ENCODE peak calls at places on chromosomes 1 and 21, in four cellular contexts. Y is esophagus squamous epithelium, Z is tibial nerve, N is GM20000. E is an unnamed sample.
A peak's percentile ranks its signal among the peaks of the same experiment; 100 is the strongest.

GRCh38 chr1:78950801-78951200 is 55.7 kb downstream of the ADGRL4 start:
- DNase-seq in Y (no peak), Z (no peak), N (no peak), E (no peak)

GRCh38 chr21:36427502-36427901 is 42.3 kb downstream of the CHAF1B start:
- DNase-seq in Y (no peak), Z (no peak), N (no peak), E (no peak)

GRCh38 chr1:33886452-33886851 is 22.6 kb downstream of the HMGB4 start:
- DNase-seq in Y (no peak), Z (no peak), N (no peak), E (no peak)

GRCh38 chr1:169610858-169611257 is 19.1 kb downstream of the SELP start:
- DNase-seq in Y (no peak), Z (no peak), N (no peak), E (no peak)

GRCh38 chr1:185934476-185935189 is 200.4 kb downstream of the HMCN1 start:
- DNase-seq in Y (no peak), Z (no peak), N (no peak), E (no peak)

GRCh38 chr1:151972533-151973270 is 21.0 kb downstream of the S100A10 start:
- DNase-seq in Y (no peak), Z (no peak), N (no peak), E (no peak)

GRCh38 chr1:5978452-5978851 is 13.8 kb downstream of the NPHP4 start:
- DNase-seq in Y (no peak), Z (no peak), N (no peak), E (no peak)

GRCh38 chr1:27536004-27536757 is 46.2 kb upstream of the WASF2 start:
- DNase-seq in Y (no peak), Z (no peak), N (no peak), E (no peak)

GRCh38 chr1:246425139-246425794 is 81.8 kb downstream of the SMYD3 start:
- DNase-seq in Y (no peak), Z (no peak), N (no peak), E (no peak)

GRCh38 chr21:38917045-38917774 is 111.5 kb downstream of the ETS2 start:
- DNase-seq in Y (no peak), Z (no peak), N (no peak), E (no peak)

GRCh38 chr1:8687053-8687452 is 130.4 kb downstream of the RERE start:
- DNase-seq in Y (no peak), Z (no peak), N (no peak), E (no peak)

GRCh38 chr1:175129644-175129996 is 62.0 kb downstream of the TNN start:
- DNase-seq in Y (no peak), Z (no peak), N (no peak), E (no peak)

GRCh38 chr1:48807599-48808260 is 31.0 kb upstream of the BEND5 start:
- DNase-seq in Y (no peak), Z (no peak), N (no peak), E (no peak)

GRCh38 chr1:87814573-87814972 is 485.9 kb downstream of the LMO4 start:
- DNase-seq in Y (no peak), Z (no peak), N (no peak), E (no peak)

GRCh38 chr1:85220756-85221166 is 19.9 kb upstream of the SYDE2 start:
- DNase-seq in Y (no peak), Z (no peak), N (no peak), E (no peak)

GRCh38 chr21:46217511-46218196 is 10.9 kb downstream of the LSS start:
- DNase-seq in Y (no peak), Z (no peak), N (no peak), E (no peak)

GRCh38 chr1:12161662-12162458 is 4.9 kb upstream of the TNFRSF1B start:
- DNase-seq in Y (peak; percentile 81), Z (peak; percentile 67), N (peak; percentile 86), E (peak; percentile 87)

GRCh38 chr1:197675475-197676324 is 99.6 kb downstream of the DENND1B start:
- DNase-seq in Y (no peak), Z (no peak), N (no peak), E (no peak)

GRCh38 chr1:98086156-98086555 is 165.3 kb upstream of the DPYD start:
- DNase-seq in Y (no peak), Z (no peak), N (no peak), E (no peak)

GRCh38 chr1:28508435-28508754 is 2.6 kb downstream of the RCC1 start:
- DNase-seq in Y (no peak), Z (no peak), N (no peak), E (no peak)

GRCh38 chr1:101509370-101509769 is 272.6 kb downstream of the S1PR1 start:
- DNase-seq in Y (no peak), Z (no peak), N (no peak), E (no peak)

GRCh38 chr1:188986751-188987417 is 1490.8 kb downstream of the BRINP3 start:
- DNase-seq in Y (no peak), Z (no peak), N (no peak), E (no peak)

GRCh38 chr1:160681891-160682140 is 29.8 kb downstream of the CD48 start:
- DNase-seq in Y (no peak), Z (no peak), N (no peak), E (no peak)

GRCh38 chr1:229268505-229268904 is 2.4 kb upstream of the RAB4A start:
- DNase-seq in Y (no peak), Z (no peak), N (no peak), E (no peak)

GRCh38 chr1:14881775-14882672 is 271.5 kb upstream of the TMEM51 start:
- DNase-seq in Y (no peak), Z (no peak), N (peak; percentile 41), E (peak; percentile 35)

GRCh38 chr1:166197597-166197996 is 30.8 kb upstream of the FAM78B start:
- DNase-seq in Y (no peak), Z (no peak), N (no peak), E (no peak)

GRCh38 chr1:114152211-114153050 is 1.2 kb downstream of the SYT6 start:
- DNase-seq in Y (no peak), Z (no peak), N (peak; percentile 52), E (no peak)

GRCh38 chr21:44003307-44003966 is 8.7 kb upstream of the TRAPPC10 start:
- DNase-seq in Y (no peak), Z (no peak), N (no peak), E (no peak)

GRCh38 chr21:30408782-30409494 is 13.1 kb downstream of the KRTAP13-1 start:
- DNase-seq in Y (no peak), Z (no peak), N (no peak), E (no peak)

GRCh38 chr1:111992396-111992985 is 3.0 kb upstream of the KCND3 start:
- DNase-seq in Y (no peak), Z (no peak), N (no peak), E (no peak)

GRCh38 chr1:111988743-111989453 is 570 bp downstream of the KCND3 start:
- DNase-seq in Y (no peak), Z (no peak), N (no peak), E (no peak)

GRCh38 chr1:111989531-111990025 is at the start of gene KCND3:
- DNase-seq in Y (no peak), Z (no peak), N (peak; percentile 65), E (peak; percentile 20)

GRCh38 chr1:111990026-111990877 is 784 bp upstream of the KCND3 start:
- DNase-seq in Y (no peak), Z (no peak), N (no peak), E (no peak)

GRCh38 chr1:111990878-111991760 is 1.7 kb upstream of the KCND3 start:
- DNase-seq in Y (no peak), Z (no peak), N (no peak), E (peak; percentile 28)
- TF ChIP-seq CTCF in Y (peak; percentile 44), Z (no peak), N (no peak), E (no peak)

GRCh38 chr1:89287182-89288050 is 14.8 kb upstream of the GBP5 start:
- DNase-seq in Y (no peak), Z (no peak), N (no peak), E (no peak)
- TF ChIP-seq CTCF in Y (no peak), Z (no peak), N (no peak), E (no peak)

GRCh38 chr1:91548382-91549040 is 47.9 kb downstream of the CDC7 start:
- DNase-seq in Y (no peak), Z (no peak), N (no peak), E (no peak)

GRCh38 chr1:91549041-91549735 is 48.5 kb downstream of the CDC7 start:
- DNase-seq in Y (no peak), Z (no peak), N (no peak), E (no peak)

GRCh38 chr1:91546301-91546581 is 45.6 kb downstream of the CDC7 start:
- DNase-seq in Y (no peak), Z (no peak), N (no peak), E (no peak)

GRCh38 chr1:91545506-91546300 is 45.1 kb downstream of the CDC7 start:
- DNase-seq in Y (no peak), Z (no peak), N (no peak), E (no peak)

DNA sequence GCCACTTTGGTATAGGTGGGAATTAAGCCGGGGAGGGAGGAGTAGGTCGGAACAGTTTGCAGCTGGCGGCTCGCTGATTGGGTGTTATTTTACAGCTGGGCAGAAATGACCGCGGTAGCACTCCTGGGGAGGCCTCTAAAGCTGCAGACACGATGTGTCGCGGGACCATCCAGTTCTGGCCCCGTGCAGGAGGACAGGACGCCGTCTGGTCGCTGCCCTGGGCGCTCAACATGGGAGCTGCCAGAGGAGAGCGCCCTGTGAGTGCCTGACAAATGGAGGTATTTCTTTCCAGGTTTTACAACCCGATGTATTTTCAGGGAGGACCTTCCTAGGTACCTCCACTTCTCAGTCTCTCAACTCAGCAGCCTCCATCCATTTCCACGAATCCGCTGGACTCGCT is 46.2 kb downstream of the CDC7 start:
- DNase-seq in Y (no peak), Z (no peak), N (no peak), E (no peak)
- TF ChIP-seq CTCF in Y (no peak), Z (no peak), N (no peak), E (no peak)

GRCh38 chr1:32350785-32351076 is 11.6 kb downstream of the FAM229A start:
- DNase-seq in Y (no peak), Z (no peak), N (no peak), E (no peak)

GRCh38 chr1:32351077-32351858 is 11.0 kb downstream of the FAM229A start:
- DNase-seq in Y (peak; percentile 37), Z (peak; percentile 89), N (peak; percentile 99), E (peak; percentile 99)

GRCh38 chr1:32353431-32353830 is 8.9 kb downstream of the FAM229A start:
- DNase-seq in Y (no peak), Z (no peak), N (no peak), E (no peak)

GRCh38 chr1:32352831-32353383 is 9.4 kb downstream of the FAM229A start:
- DNase-seq in Y (no peak), Z (no peak), N (no peak), E (no peak)

DNA sequence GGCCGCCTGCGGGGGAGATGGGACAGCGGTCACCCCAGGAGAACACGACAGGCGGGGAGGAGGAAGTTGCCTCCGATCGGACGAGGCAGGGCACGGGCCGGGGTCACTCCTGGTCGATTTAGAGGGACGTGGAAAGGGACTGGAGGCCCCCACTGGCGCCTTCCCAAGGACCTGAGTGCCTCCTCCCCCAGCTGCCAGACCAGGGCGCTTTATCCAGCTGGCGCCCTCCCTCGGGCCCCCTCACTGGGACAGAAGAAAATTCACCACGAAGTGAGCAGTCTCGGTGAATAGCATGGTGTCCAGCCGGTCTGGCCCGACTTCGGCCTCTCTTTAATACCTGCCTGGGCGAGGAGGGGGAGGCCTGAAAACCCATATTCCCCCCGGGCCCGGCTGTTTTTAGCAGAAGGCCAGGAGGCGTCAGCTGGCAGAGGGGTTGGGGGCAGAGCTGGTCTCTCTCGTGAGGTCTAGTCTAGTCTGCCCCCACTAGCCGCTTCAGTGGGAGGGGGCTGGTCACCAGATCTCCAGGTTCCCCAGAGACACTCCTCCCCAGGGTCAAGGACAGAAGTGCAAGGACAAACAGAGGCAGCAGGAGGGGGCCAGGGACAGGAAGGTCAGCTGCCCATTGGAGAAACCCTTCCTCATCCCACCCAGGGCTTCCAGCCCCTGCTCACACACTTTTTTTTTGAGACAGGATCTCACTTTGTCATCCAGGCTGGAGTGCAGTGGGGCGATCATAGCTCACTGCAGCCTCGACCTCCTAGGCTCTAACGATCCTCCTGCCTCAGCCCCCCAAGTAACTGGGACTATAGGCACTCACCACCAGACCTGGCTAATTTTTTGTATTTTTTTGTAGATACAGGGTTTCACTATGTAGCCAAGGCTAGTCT is 10.2 kb downstream of the FAM229A start:
- DNase-seq in Y (no peak), Z (peak; percentile 17), N (no peak), E (no peak)
- TF ChIP-seq CTCF in Y (no peak), Z (no peak), N (no peak), E (no peak)